ENCODE peak calls at places on chromosomes 16 and 17, in five cellular contexts. S is Karpas-422, T is K562, V is GM23248, B is aorta. F is an unnamed sample.

GRCh38 chr16:52436646-52437645 is 110.0 kb downstream of the TOX3 start:
- DNase-seq in S (no peak), T (no peak), V (no peak), B (no peak), F (no peak)

GRCh38 chr17:32299579-32300158 is 34.0 kb downstream of the RHBDL3 start:
- DNase-seq in S (no peak), T (no peak), V (no peak), B (no peak), F (no peak)

GRCh38 chr17:72846399-72846798 is 246.1 kb downstream of the SLC39A11 start:
- DNase-seq in S (no peak), T (no peak), V (no peak), B (no peak), F (no peak)

GRCh38 chr17:27551701-27552466 is 79.1 kb upstream of the LGALS9 start:
- DNase-seq in S (no peak), T (peak), V (peak), B (peak), F (no peak)

GRCh38 chr17:46003907-46004748 is 5.1 kb downstream of the STH start:
- DNase-seq in S (no peak), T (no peak), V (peak), B (no peak), F (no peak)

GRCh38 chr16:10322723-10323527 is 62.9 kb upstream of the ATF7IP2 start:
- DNase-seq in S (no peak), T (no peak), V (no peak), B (no peak), F (peak)

GRCh38 chr16:79390481-79391051 is 210.0 kb downstream of the MAF start:
- DNase-seq in S (no peak), T (no peak), V (no peak), B (no peak), F (peak)

GRCh38 chr16:31707743-31708335 is 165.8 kb upstream of the ZNF267 start:
- DNase-seq in S (peak), T (no peak), V (no peak), B (no peak), F (no peak)

GRCh38 chr17:41444186-41444585 is 3.4 kb upstream of the KRT38 start:
- DNase-seq in S (no peak), T (no peak), V (peak), B (no peak), F (no peak)

GRCh38 chr17:5702951-5703510 is 118.7 kb upstream of the NLRP1 start:
- DNase-seq in S (no peak), T (no peak), V (no peak), B (no peak), F (no peak)

GRCh38 chr16:75555213-75555706 is 792 bp downstream of the TMEM231 start:
- DNase-seq in S (peak), T (peak), V (peak), B (peak), F (peak)

GRCh38 chr17:4500188-4500565 is 1.5 kb downstream of the SPNS2 start:
- DNase-seq in S (no peak), T (no peak), V (no peak), B (no peak), F (no peak)

GRCh38 chr17:66255112-66255511 is 25.9 kb upstream of the APOH start:
- DNase-seq in S (peak), T (peak), V (peak), B (no peak), F (peak)

GRCh38 chr17:39738568-39738901 is 797 bp downstream of the GRB7 start:
- DNase-seq in S (no peak), T (no peak), V (no peak), B (no peak), F (no peak)

GRCh38 chr16:5900046-5900445 is 802.5 kb upstream of the EEF2KMT start:
- DNase-seq in S (no peak), T (no peak), V (no peak), B (no peak), F (no peak)

GRCh38 chr17:39668141-39668924 is at the start of gene PNMT:
- DNase-seq in S (peak), T (peak), V (peak), B (peak), F (peak)

GRCh38 chr17:80899402-80900268 is 92.0 kb upstream of the CHMP6 start:
- DNase-seq in S (peak), T (peak), V (peak), B (no peak), F (peak)

GRCh38 chr17:72461757-72462156 is 340.9 kb downstream of the SOX9 start:
- DNase-seq in S (no peak), T (no peak), V (no peak), B (no peak), F (no peak)

GRCh38 chr17:50037321-50038107 is 18.4 kb upstream of the ITGA3 start:
- DNase-seq in S (no peak), T (no peak), V (peak), B (peak), F (no peak)

GRCh38 chr17:78718575-78719209 is 63.4 kb downstream of the CYTH1 start:
- DNase-seq in S (no peak), T (no peak), V (no peak), B (no peak), F (no peak)
- H3K27ac ChIP-seq in S (no peak), T (no peak), V (no peak), B (no peak), F (no peak)

GRCh38 chr17:1197781-1198490 is 18.2 kb upstream of the ABR start:
- DNase-seq in S (peak), T (no peak), V (peak), B (no peak), F (no peak)
- H3K4me3 ChIP-seq in S (peak), T (no peak), V (no peak), B (no peak), F (no peak)

DNA sequence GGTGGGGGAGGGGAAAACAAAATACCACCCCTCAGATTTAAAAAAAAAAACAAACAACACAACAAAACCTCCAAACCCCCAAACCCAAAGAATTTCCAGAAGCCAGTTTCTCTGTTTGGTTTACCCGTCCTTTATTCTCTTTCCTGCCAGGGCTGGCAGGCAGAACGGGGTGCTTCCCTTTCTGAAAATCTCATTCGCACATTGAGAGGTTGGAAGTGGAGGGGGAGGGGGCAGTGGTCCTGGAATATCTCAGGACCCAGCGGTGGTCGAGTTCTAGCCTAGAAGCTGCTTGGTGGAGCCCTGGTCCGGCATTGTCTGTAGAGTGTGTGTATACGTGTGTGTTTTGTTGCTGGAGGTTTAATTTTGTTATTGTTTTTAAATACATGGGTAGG is 1.3 kb downstream of the CMIP start:
- DNase-seq in S (no peak), T (no peak), V (peak), B (no peak), F (peak)
- H3K27ac ChIP-seq in S (no peak), T (peak), V (peak), B (no peak), F (peak)

GRCh38 chr16:51165043-51165442 is 14.0 kb upstream of the SALL1 start:
- DNase-seq in S (no peak), T (no peak), V (no peak), B (no peak), F (no peak)

GRCh38 chr16:51164574-51164973 is 13.5 kb upstream of the SALL1 start:
- DNase-seq in S (no peak), T (no peak), V (no peak), B (no peak), F (no peak)

GRCh38 chr16:51164167-51164566 is 13.1 kb upstream of the SALL1 start:
- DNase-seq in S (no peak), T (no peak), V (peak), B (no peak), F (peak)

GRCh38 chr16:51167170-51167710 is 16.2 kb upstream of the SALL1 start:
- DNase-seq in S (no peak), T (no peak), V (no peak), B (no peak), F (no peak)

DNA sequence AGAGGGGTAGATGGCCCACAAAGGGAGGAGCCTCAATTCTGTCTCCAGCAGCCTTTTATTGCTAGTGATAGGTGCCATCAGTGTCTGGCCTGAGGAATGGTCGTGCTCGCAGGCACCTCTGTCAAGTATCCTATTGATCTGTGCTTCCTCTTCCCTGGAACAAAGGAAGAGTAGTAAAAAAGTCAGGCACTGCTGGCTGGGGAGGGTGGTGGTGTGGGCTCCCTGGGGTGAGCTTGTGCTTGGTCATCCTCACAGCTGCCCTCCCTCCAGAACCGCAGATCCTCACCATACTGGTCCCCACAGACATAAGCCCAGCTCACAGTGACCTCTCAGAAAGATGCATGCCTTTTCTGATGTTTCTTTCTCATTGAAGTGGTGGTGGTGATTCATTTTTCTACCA is 15.0 kb upstream of the SALL1 start:
- DNase-seq in S (no peak), T (no peak), V (no peak), B (no peak), F (no peak)
- H3K4me3 ChIP-seq in S (no peak), T (no peak), V (no peak), B (no peak), F (no peak)

DNA sequence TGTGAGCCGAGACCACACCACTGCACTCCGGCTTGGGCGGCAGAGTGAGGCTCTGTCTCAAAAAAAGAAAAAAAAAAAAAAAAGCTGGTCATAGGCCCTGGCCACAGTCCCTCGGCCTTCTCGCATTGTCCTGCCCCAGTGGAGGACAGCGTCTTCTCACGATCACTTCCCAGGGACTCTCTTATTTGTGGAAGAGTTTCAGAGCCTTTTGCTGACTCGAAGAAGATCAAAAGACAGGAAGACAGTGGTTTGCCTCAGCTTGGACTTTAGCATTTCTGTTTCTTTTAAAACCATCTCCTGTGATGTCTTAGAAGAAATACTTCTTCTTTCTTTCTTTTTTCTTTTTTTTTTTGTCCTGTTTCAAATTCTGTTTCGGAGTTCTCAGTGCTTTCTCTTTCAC is 210.0 kb downstream of the FTO start:
- DNase-seq in S (no peak), T (no peak), V (no peak), B (no peak), F (no peak)
- H3K27ac ChIP-seq in S (no peak), T (no peak), V (no peak), B (no peak), F (peak)

GRCh38 chr16:50395763-50396710 is 27.2 kb upstream of the BRD7 start:
- DNase-seq in S (peak), T (no peak), V (no peak), B (no peak), F (no peak)

GRCh38 chr16:50396770-50397525 is 28.2 kb upstream of the BRD7 start:
- DNase-seq in S (no peak), T (no peak), V (peak), B (no peak), F (no peak)

GRCh38 chr16:50390914-50391700 is 22.3 kb upstream of the BRD7 start:
- DNase-seq in S (no peak), T (no peak), V (peak), B (no peak), F (no peak)

GRCh38 chr16:50393461-50394214 is 24.9 kb upstream of the BRD7 start:
- DNase-seq in S (no peak), T (no peak), V (no peak), B (no peak), F (no peak)

DNA sequence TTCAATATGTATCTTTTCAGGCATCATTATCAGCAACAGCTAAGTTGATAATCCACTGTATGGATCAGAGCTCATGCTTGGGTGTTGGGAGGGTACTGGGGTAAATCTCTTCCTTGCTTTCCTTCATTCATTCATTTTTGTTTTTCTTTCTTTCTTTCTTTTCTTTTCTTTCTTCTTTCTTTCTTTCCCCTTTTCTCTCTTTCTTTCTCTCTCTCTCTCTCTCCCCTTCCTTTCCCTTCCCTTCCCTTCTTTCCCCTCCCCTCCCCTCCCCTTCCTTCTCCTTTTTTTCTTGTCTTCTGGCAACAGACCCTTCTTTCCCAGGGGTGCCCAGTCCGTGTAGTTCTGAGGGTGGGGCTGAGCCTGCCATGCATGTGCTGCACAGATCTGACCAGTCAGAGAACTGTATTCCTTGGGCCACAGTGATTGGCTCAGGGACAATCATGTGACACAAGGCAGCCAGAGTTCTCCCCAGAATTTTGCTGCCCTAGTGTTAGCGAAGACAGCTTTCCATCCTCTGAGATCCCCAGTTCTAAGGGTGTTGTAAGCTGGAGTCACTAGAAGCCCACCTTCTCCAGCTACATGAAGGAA is 25.5 kb upstream of the BRD7 start:
- DNase-seq in S (peak), T (peak), V (no peak), B (no peak), F (no peak)
- H3K4me3 ChIP-seq in S (no peak), T (no peak), V (no peak), B (no peak), F (no peak)

GRCh38 chr17:48735057-48735341 is 6.4 kb upstream of the HOXB13 start:
- DNase-seq in S (no peak), T (no peak), V (no peak), B (no peak), F (no peak)

GRCh38 chr17:48737330-48738043 is 8.9 kb upstream of the HOXB13 start:
- DNase-seq in S (no peak), T (no peak), V (no peak), B (peak), F (no peak)

GRCh38 chr17:48733632-48734327 is 5.2 kb upstream of the HOXB13 start:
- DNase-seq in S (no peak), T (no peak), V (no peak), B (peak), F (no peak)

GRCh38 chr17:48732688-48733629 is 4.4 kb upstream of the HOXB13 start:
- DNase-seq in S (no peak), T (no peak), V (no peak), B (peak), F (no peak)

DNA sequence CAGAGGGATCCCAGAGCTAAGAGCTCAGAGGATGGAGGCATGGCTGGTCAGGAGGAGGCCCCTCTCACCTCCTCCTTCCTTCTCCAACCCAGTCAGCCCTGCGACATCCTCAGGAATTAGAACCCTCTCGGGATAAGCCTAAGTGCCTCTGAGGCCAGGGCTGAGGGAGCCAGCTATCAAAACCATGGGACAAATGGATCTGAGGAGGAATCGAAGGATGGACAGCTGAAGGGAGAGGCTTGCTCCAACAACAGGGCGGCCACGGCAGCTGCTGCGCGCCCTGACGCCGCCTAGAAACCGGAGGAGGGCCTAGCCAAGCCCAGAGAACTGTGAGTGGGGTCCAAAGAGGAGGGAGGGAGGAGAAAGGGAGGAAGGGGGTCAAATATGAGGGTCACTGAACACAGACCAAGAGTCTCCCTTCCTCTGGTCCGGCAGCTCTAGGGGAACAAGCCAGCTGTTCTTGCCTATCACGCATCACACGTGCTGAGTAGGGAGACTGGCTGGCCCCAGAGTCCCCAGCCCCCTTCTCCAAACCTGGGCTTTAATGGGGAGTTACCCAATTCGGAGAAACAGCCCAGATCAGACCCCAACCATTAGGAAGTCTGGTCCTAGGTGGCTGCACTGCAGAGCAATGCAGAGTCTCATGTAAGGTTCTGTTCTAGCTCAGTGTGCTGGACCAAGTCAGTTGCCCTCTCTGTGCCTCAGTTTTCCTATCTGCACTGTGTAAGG is 5.9 kb upstream of the HOXB13 start:
- DNase-seq in S (no peak), T (no peak), V (no peak), B (peak), F (no peak)
- H3K27ac ChIP-seq in S (no peak), T (no peak), V (no peak), B (no peak), F (no peak)

GRCh38 chr17:77125432-77125901 is 15.3 kb upstream of the SEC14L1 start:
- DNase-seq in S (no peak), T (no peak), V (peak), B (no peak), F (peak)

GRCh38 chr17:77126519-77126918 is 14.2 kb upstream of the SEC14L1 start:
- DNase-seq in S (no peak), T (no peak), V (no peak), B (no peak), F (no peak)

GRCh38 chr17:77128895-77129567 is 11.7 kb upstream of the SEC14L1 start:
- DNase-seq in S (no peak), T (no peak), V (peak), B (no peak), F (no peak)

GRCh38 chr17:77129568-77130301 is 11.0 kb upstream of the SEC14L1 start:
- DNase-seq in S (no peak), T (no peak), V (peak), B (no peak), F (peak)

DNA sequence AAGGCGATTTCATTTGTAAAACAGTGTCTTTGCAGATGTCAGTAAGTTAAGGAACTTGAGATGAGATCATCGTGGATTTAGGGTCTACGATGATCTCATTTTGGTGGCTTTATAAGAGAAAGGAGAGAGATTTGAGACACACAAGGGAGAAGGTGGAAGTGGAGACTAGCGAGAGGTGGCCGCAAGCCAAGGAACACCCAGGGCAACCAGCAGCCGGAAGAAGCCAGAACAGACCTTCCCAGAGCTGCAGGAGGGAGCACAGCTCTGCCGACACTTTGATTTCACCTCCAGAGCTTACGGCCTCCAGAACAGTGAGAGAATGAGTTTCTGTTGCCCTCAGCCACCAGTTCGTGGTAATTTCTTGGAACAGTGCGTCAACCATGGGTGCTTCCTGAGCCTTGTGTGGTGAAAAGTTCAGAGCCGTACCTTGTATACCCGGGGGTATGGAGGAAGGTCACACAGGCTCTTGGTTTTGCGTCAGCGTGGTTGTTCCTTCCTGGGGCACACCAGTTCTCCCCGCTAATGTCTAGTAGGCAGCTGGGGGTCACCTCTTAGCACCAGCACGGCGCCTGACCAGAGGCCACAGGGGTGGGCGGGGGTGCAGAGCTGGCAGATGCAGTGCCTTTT is 12.9 kb upstream of the SEC14L1 start:
- DNase-seq in S (no peak), T (peak), V (no peak), B (peak), F (peak)
- H3K4me3 ChIP-seq in S (no peak), T (no peak), V (no peak), B (no peak), F (no peak)